ENCODE peak calls at places on chromosomes 1 and 21, in seven cellular contexts. A is epithelial cell of prostate; H is ovary; D is effector CD4-positive, alpha-beta T cell; U is fibroblast of lung; G is EH; B is sciatic nerve. K is an unnamed sample.

GRCh38 chr1:110309139-110309538 is 30.0 kb upstream of the RBM15 start:
- DNase-seq in D (no peak), H (no peak), G (peak; percentile 65), U (peak; percentile 76), A (no peak), B (no peak), K (no peak)

GRCh38 chr1:29655945-29656866 is 419.9 kb downstream of the PTPRU start:
- DNase-seq in A (no peak), D (no peak), H (no peak), U (no peak), G (no peak), B (peak; percentile 23), K (no peak)

GRCh38 chr1:244732846-244733450 is 80.0 kb downstream of the DESI2 start:
- DNase-seq in H (no peak), U (no peak), D (no peak), G (no peak), A (no peak), B (no peak), K (no peak)

GRCh38 chr1:235917267-235917811 is 50.6 kb upstream of the LYST start:
- DNase-seq in U (peak; percentile 99), D (peak; percentile 8), B (peak; percentile 82), H (peak; percentile 52), G (peak; percentile 100), A (peak; percentile 100), K (no peak)

GRCh38 chr21:39441502-39442475 is 3.8 kb downstream of the LCA5L start:
- DNase-seq in B (no peak), A (no peak), G (peak; percentile 57), U (peak; percentile 47), D (peak; percentile 16), H (no peak), K (no peak)

GRCh38 chr1:76465030-76465429 is 390.5 kb downstream of the ST6GALNAC3 start:
- DNase-seq in U (peak; percentile 20), G (peak; percentile 4), B (no peak), D (no peak), H (no peak), A (no peak), K (no peak)

GRCh38 chr21:42563261-42564045 is 49.8 kb downstream of the SLC37A1 start:
- DNase-seq in H (peak; percentile 11), B (peak; percentile 32), G (no peak), U (no peak), A (no peak), D (no peak), K (no peak)

GRCh38 chr1:169648709-169649108 is 18.8 kb upstream of the SELP start:
- DNase-seq in U (no peak), B (no peak), A (no peak), D (no peak), G (no peak), H (no peak), K (no peak)

GRCh38 chr1:1033731-1034437 is 14.0 kb downstream of the AGRN start:
- DNase-seq in A (no peak), B (no peak), U (no peak), G (no peak), H (no peak), D (no peak), K (no peak)

GRCh38 chr1:22665752-22666151 is 12.7 kb downstream of the C1QB start:
- DNase-seq in G (peak; percentile 42), A (no peak), U (peak; percentile 36), H (peak; percentile 46), B (no peak), D (no peak), K (no peak)

GRCh38 chr1:160398823-160399222 is 1.5 kb upstream of the VANGL2 start:
- DNase-seq in H (no peak), D (no peak), U (no peak), A (no peak), B (no peak), G (no peak), K (no peak)

GRCh38 chr1:24641646-24642151 is 1.4 kb upstream of the SRRM1 start:
- DNase-seq in G (peak; percentile 42), H (peak; percentile 69), B (peak; percentile 70), A (no peak), U (peak; percentile 32), D (no peak), K (no peak)

GRCh38 chr1:152244576-152244975 is 20.6 kb upstream of the HRNR start:
- DNase-seq in H (no peak), G (peak; percentile 15), D (no peak), B (no peak), U (peak; percentile 43), A (peak; percentile 68), K (no peak)

GRCh38 chr1:154934358-154934948 is 2.1 kb downstream of the PMVK start:
- DNase-seq in G (no peak), D (no peak), B (no peak), U (no peak), A (no peak), H (no peak), K (no peak)

GRCh38 chr1:33286451-33287185 is 30.3 kb downstream of the ZNF362 start:
- DNase-seq in U (no peak), B (peak; percentile 45), A (no peak), G (no peak), D (no peak), H (no peak), K (no peak)

GRCh38 chr1:233336554-233337442 is 9.3 kb downstream of the MAP3K21 start:
- DNase-seq in A (no peak), D (no peak), H (no peak), G (no peak), B (no peak), U (no peak), K (no peak)

GRCh38 chr1:180623579-180624347 is 8.1 kb upstream of the XPR1 start:
- DNase-seq in A (no peak), B (no peak), D (no peak), U (peak; percentile 42), G (peak; percentile 51), H (no peak), K (no peak)

GRCh38 chr1:200899954-200900867 is 5.5 kb downstream of the INAVA start:
- DNase-seq in D (no peak), H (no peak), B (no peak), U (no peak), A (no peak), G (no peak), K (no peak)